ENCODE peak calls at places on chromosome 1, in four cellular contexts. I is activated CD8-positive, alpha-beta T cell treated with anti-CD3 and anti-CD28 coated beads for 36 hours; Z is activated T-helper 17 cell treated with anti-CD3 and anti-CD28 coated beads, Interleukin-2, amount 50 U/mL, for 72 hours; V is left cardiac atrium. B is an unnamed sample.

GRCh38 chr1:84946631-84947030 is 50.3 kb downstream of the MCOLN2 start:
- ATAC-seq in Z (no peak), V (no peak), I (no peak), B (no peak)

GRCh38 chr1:25715888-25716287 is 84.1 kb upstream of the SELENON start:
- ATAC-seq in Z (no peak), I (no peak), V (no peak), B (no peak)

GRCh38 chr1:36433102-36433501 is 17.1 kb downstream of the OSCP1 start:
- ATAC-seq in Z (no peak), I (no peak), V (no peak), B (no peak)

GRCh38 chr1:206578115-206578935 is 33.9 kb downstream of the EIF2D start:
- ATAC-seq in Z (peak), V (no peak), I (peak), B (peak)

GRCh38 chr1:220956861-220957605 is 77.8 kb downstream of the HLX start:
- ATAC-seq in Z (no peak), I (no peak), V (no peak), B (no peak)

GRCh38 chr1:245046764-245047163 is 108.0 kb upstream of the KIF26B start:
- ATAC-seq in V (no peak), I (no peak), Z (no peak), B (no peak)

GRCh38 chr1:59178339-59178744 is 118.6 kb upstream of the FGGY start:
- ATAC-seq in V (peak), I (no peak), Z (no peak), B (no peak)

GRCh38 chr1:114468047-114468446 is 43.0 kb downstream of the TRIM33 start:
- ATAC-seq in V (peak), I (peak), Z (peak), B (no peak)

GRCh38 chr1:25871086-25871703 is 4.3 kb downstream of the PAQR7 start:
- ATAC-seq in I (no peak), Z (no peak), V (no peak), B (no peak)

GRCh38 chr1:3762151-3762872 is 10.1 kb downstream of the CCDC27 start:
- ATAC-seq in V (no peak), I (no peak), Z (no peak), B (no peak)

GRCh38 chr1:98172578-98172977 is 251.7 kb upstream of the DPYD start:
- ATAC-seq in Z (no peak), V (no peak), I (no peak), B (no peak)

GRCh38 chr1:220700591-220701179 is 10.5 kb downstream of the C1orf115 start:
- ATAC-seq in V (peak), Z (no peak), I (no peak), B (no peak)

GRCh38 chr1:10958614-10959013 is 53.8 kb upstream of the TARDBP start:
- ATAC-seq in Z (no peak), I (no peak), V (no peak), B (no peak)

GRCh38 chr1:34549199-34549598 is 205.6 kb upstream of the GJB5 start:
- ATAC-seq in V (no peak), I (no peak), Z (no peak), B (no peak)

GRCh38 chr1:87044840-87045239 is 130.4 kb downstream of the HS2ST1 start:
- ATAC-seq in I (peak), Z (peak), V (no peak), B (peak)

GRCh38 chr1:116807871-116808450 is 53.7 kb downstream of the CD2 start:
- ATAC-seq in V (no peak), I (peak), Z (peak), B (peak)

GRCh38 chr1:93919780-93920179 is 10.6 kb upstream of the GCLM start:
- ATAC-seq in I (no peak), Z (no peak), V (no peak), B (no peak)

GRCh38 chr1:178564086-178564782 is 51.3 kb downstream of the TEX35 start:
- ATAC-seq in I (no peak), V (no peak), Z (no peak), B (no peak)

GRCh38 chr1:101128211-101128727 is 102.7 kb upstream of the DPH5 start:
- ATAC-seq in Z (peak), V (no peak), I (peak), B (peak)

GRCh38 chr1:41313661-41314131 is 47.5 kb upstream of the FOXO6 start:
- ATAC-seq in I (peak), Z (peak), V (no peak), B (no peak)

GRCh38 chr1:110877776-110878175 is 4.8 kb downstream of the CD53 start:
- ATAC-seq in Z (no peak), I (no peak), V (no peak), B (no peak)

GRCh38 chr1:173824315-173825081 is at the start of the genes CENPL and DARS2:
- ATAC-seq in I (peak), V (peak), Z (peak), B (peak)

GRCh38 chr1:218156602-218157001 is 128.5 kb upstream of the RRP15 start:
- ATAC-seq in Z (no peak), I (no peak), V (peak), B (no peak)

GRCh38 chr1:177469519-177469918 is 298.8 kb downstream of the BRINP2 start:
- ATAC-seq in Z (no peak), I (no peak), V (no peak), B (no peak)

GRCh38 chr1:11918779-11919519 is 7.3 kb downstream of the KIAA2013 start:
- ATAC-seq in I (no peak), Z (no peak), V (peak), B (no peak)

GRCh38 chr1:234315091-234315541 is 58.1 kb upstream of the COA6 start:
- ATAC-seq in I (peak), V (peak), Z (peak), B (peak)

GRCh38 chr1:216722841-216723240 is 388 bp downstream of the ESRRG start:
- ATAC-seq in I (no peak), Z (no peak), V (peak), B (no peak)

GRCh38 chr1:201391651-201392511 is 7.2 kb downstream of the LAD1 start:
- ATAC-seq in Z (no peak), V (no peak), I (no peak), B (no peak)

B was measured in activated CD4-positive, CD25-positive, alpha-beta regulatory T cell treated with anti-CD3 and anti-CD28 coated beads, Interleukin-2, amount 50 U/mL, for 24 hours.